ENCODE peak calls at places on chromosome 1, in nine cellular contexts. D, O, Z, Q, L, G, H, F and U are unnamed samples.

GRCh38 chr1:59570524-59570923 is 244.2 kb upstream of the HOOK1 start:
- DNase-seq in D (peak), O (no peak), Z (peak), Q (peak), L (no peak), G (peak), H (no peak), F (no peak), U (no peak)

GRCh38 chr1:153533689-153534201 is 2.0 kb downstream of the S100A6 start:
- DNase-seq in D (no peak), O (no peak), Z (no peak), Q (no peak), L (no peak), G (peak), H (peak), F (no peak), U (peak)

GRCh38 chr1:196128835-196129234 is 479.4 kb downstream of the KCNT2 start:
- DNase-seq in D (no peak), O (no peak), Z (no peak), Q (no peak), L (no peak), G (peak), H (no peak), F (no peak), U (no peak)

GRCh38 chr1:7539772-7540175 is 231.3 kb upstream of the VAMP3 start:
- DNase-seq in D (no peak), O (no peak), Z (peak), Q (no peak), L (no peak), G (peak), H (no peak), F (no peak), U (no peak)

GRCh38 chr1:214912127-214912526 is 170.4 kb upstream of the KCNK2 start:
- DNase-seq in D (no peak), O (no peak), Z (no peak), Q (no peak), L (no peak), G (no peak), H (no peak), F (no peak), U (no peak)

GRCh38 chr1:20368866-20369545 is 78.3 kb downstream of the VWA5B1 start:
- DNase-seq in D (no peak), O (no peak), Z (no peak), Q (no peak), L (no peak), G (no peak), H (no peak), F (no peak), U (no peak)

GRCh38 chr1:28815533-28815932 is 3.6 kb downstream of the OPRD1 start:
- DNase-seq in D (no peak), O (no peak), Z (no peak), Q (no peak), L (no peak), G (no peak), H (no peak), F (no peak), U (no peak)

GRCh38 chr1:43205671-43206070 is 33.5 kb downstream of the CFAP57 start:
- DNase-seq in D (no peak), O (no peak), Z (no peak), Q (no peak), L (no peak), G (peak), H (no peak), F (no peak), U (no peak)

GRCh38 chr1:34407140-34407539 is 230.4 kb downstream of the C1orf94 start:
- DNase-seq in D (no peak), O (no peak), Z (no peak), Q (no peak), L (no peak), G (no peak), H (no peak), F (no peak), U (no peak)

GRCh38 chr1:214581785-214582184 is 21.2 kb upstream of the CENPF start:
- DNase-seq in D (no peak), O (no peak), Z (no peak), Q (peak), L (no peak), G (peak), H (peak), F (no peak), U (no peak)

GRCh38 chr1:224696891-224697765 is 81.0 kb downstream of the CNIH3 start:
- DNase-seq in D (no peak), O (no peak), Z (no peak), Q (no peak), L (no peak), G (peak), H (peak), F (no peak), U (no peak)

GRCh38 chr1:167185062-167185461 is 35.6 kb upstream of the POU2F1 start:
- DNase-seq in D (no peak), O (no peak), Z (no peak), Q (no peak), L (no peak), G (no peak), H (no peak), F (no peak), U (no peak)

GRCh38 chr1:223707270-223708000 is 4.9 kb upstream of the CAPN2 start:
- DNase-seq in D (no peak), O (no peak), Z (peak), Q (peak), L (no peak), G (peak), H (peak), F (peak), U (peak)

GRCh38 chr1:208851376-208851775 is 607.2 kb upstream of the PLXNA2 start:
- DNase-seq in D (no peak), O (no peak), Z (no peak), Q (no peak), L (no peak), G (no peak), H (no peak), F (no peak), U (no peak)

GRCh38 chr1:29236743-29236992 is 346 bp downstream of the PTPRU start:
- DNase-seq in D (no peak), O (no peak), Z (no peak), Q (no peak), L (no peak), G (peak), H (peak), F (no peak), U (no peak)

GRCh38 chr1:100860397-100860991 is 34.1 kb downstream of the EXTL2 start:
- DNase-seq in D (no peak), O (no peak), Z (peak), Q (no peak), L (no peak), G (peak), H (peak), F (no peak), U (no peak)

GRCh38 chr1:157966034-157966671 is 27.3 kb upstream of the KIRREL1 start:
- DNase-seq in D (no peak), O (no peak), Z (no peak), Q (no peak), L (no peak), G (peak), H (no peak), F (no peak), U (no peak)

GRCh38 chr1:1072849-1073742 is 1.0 kb downstream of the RNF223 start:
- DNase-seq in D (no peak), O (no peak), Z (no peak), Q (no peak), L (no peak), G (no peak), H (no peak), F (no peak), U (no peak)